ENCODE peak calls at places on chromosomes 13 and 19, in seven cellular contexts. One of them, this sample, is unnamed.

GRCh38 chr19:10420444-10421239 is at the start of gene PDE4A:
- DNase-seq in dorsolateral prefrontal cortex: no peak
- DNase-seq in esophagus squamous epithelium: no peak
- DNase-seq in RWPE1: no peak
- DNase-seq in mesothelial cell of epicardium: no peak
- DNase-seq in fibroblast of pulmonary artery: peak
- DNase-seq in heart right ventricle: no peak
- DNase-seq in this sample: peak

GRCh38 chr13:98324105-98324504 is 147.0 kb upstream of the RNF113B start:
- DNase-seq in dorsolateral prefrontal cortex: no peak
- DNase-seq in esophagus squamous epithelium: no peak
- DNase-seq in RWPE1: no peak
- DNase-seq in mesothelial cell of epicardium: no peak
- DNase-seq in fibroblast of pulmonary artery: no peak
- DNase-seq in heart right ventricle: no peak
- DNase-seq in this sample: no peak

GRCh38 chr19:19470579-19470978 is 44.8 kb downstream of the TSSK6 start:
- DNase-seq in dorsolateral prefrontal cortex: no peak
- DNase-seq in esophagus squamous epithelium: no peak
- DNase-seq in RWPE1: no peak
- DNase-seq in mesothelial cell of epicardium: no peak
- DNase-seq in fibroblast of pulmonary artery: no peak
- DNase-seq in heart right ventricle: no peak
- DNase-seq in this sample: no peak

GRCh38 chr19:37551123-37551993 is 43.2 kb downstream of the ZNF571 start:
- DNase-seq in dorsolateral prefrontal cortex: no peak
- DNase-seq in esophagus squamous epithelium: no peak
- DNase-seq in RWPE1: peak
- DNase-seq in mesothelial cell of epicardium: no peak
- DNase-seq in fibroblast of pulmonary artery: peak
- DNase-seq in heart right ventricle: peak
- DNase-seq in this sample: peak

GRCh38 chr13:88014527-88014926 is 343.4 kb downstream of the SLITRK5 start:
- DNase-seq in dorsolateral prefrontal cortex: no peak
- DNase-seq in esophagus squamous epithelium: no peak
- DNase-seq in RWPE1: no peak
- DNase-seq in mesothelial cell of epicardium: no peak
- DNase-seq in fibroblast of pulmonary artery: peak
- DNase-seq in heart right ventricle: no peak
- DNase-seq in this sample: no peak

GRCh38 chr13:79549355-79550106 is 68.6 kb downstream of the NDFIP2 start:
- DNase-seq in dorsolateral prefrontal cortex: no peak
- DNase-seq in esophagus squamous epithelium: no peak
- DNase-seq in RWPE1: no peak
- DNase-seq in mesothelial cell of epicardium: no peak
- DNase-seq in fibroblast of pulmonary artery: peak
- DNase-seq in heart right ventricle: no peak
- DNase-seq in this sample: no peak

GRCh38 chr19:48639483-48640375 is 2.5 kb upstream of the DBP start:
- DNase-seq in dorsolateral prefrontal cortex: no peak
- DNase-seq in esophagus squamous epithelium: no peak
- DNase-seq in RWPE1: no peak
- DNase-seq in mesothelial cell of epicardium: no peak
- DNase-seq in fibroblast of pulmonary artery: no peak
- DNase-seq in heart right ventricle: peak
- DNase-seq in this sample: no peak

GRCh38 chr13:70568571-70568970 is 460.3 kb upstream of the KLHL1 start:
- DNase-seq in dorsolateral prefrontal cortex: no peak
- DNase-seq in esophagus squamous epithelium: no peak
- DNase-seq in RWPE1: peak
- DNase-seq in mesothelial cell of epicardium: no peak
- DNase-seq in fibroblast of pulmonary artery: peak
- DNase-seq in heart right ventricle: no peak
- DNase-seq in this sample: no peak

GRCh38 chr13:79457948-79458347 is 23.0 kb upstream of the NDFIP2 start:
- DNase-seq in dorsolateral prefrontal cortex: no peak
- DNase-seq in esophagus squamous epithelium: no peak
- DNase-seq in RWPE1: peak
- DNase-seq in mesothelial cell of epicardium: no peak
- DNase-seq in fibroblast of pulmonary artery: peak
- DNase-seq in heart right ventricle: no peak
- DNase-seq in this sample: no peak

GRCh38 chr13:47908200-47908902 is 92.7 kb downstream of the SUCLA2 start:
- DNase-seq in dorsolateral prefrontal cortex: peak
- DNase-seq in esophagus squamous epithelium: no peak
- DNase-seq in RWPE1: peak
- DNase-seq in mesothelial cell of epicardium: no peak
- DNase-seq in fibroblast of pulmonary artery: peak
- DNase-seq in heart right ventricle: no peak
- DNase-seq in this sample: no peak

GRCh38 chr13:42039946-42040729 is 8.3 kb upstream of the DGKH start:
- DNase-seq in dorsolateral prefrontal cortex: peak
- DNase-seq in esophagus squamous epithelium: peak
- DNase-seq in RWPE1: peak
- DNase-seq in mesothelial cell of epicardium: peak
- DNase-seq in fibroblast of pulmonary artery: peak
- DNase-seq in heart right ventricle: peak
- DNase-seq in this sample: peak

GRCh38 chr13:51317262-51317661 is 22.2 kb upstream of the SERPINE3 start:
- DNase-seq in dorsolateral prefrontal cortex: no peak
- DNase-seq in esophagus squamous epithelium: no peak
- DNase-seq in RWPE1: no peak
- DNase-seq in mesothelial cell of epicardium: no peak
- DNase-seq in fibroblast of pulmonary artery: no peak
- DNase-seq in heart right ventricle: no peak
- DNase-seq in this sample: no peak

GRCh38 chr19:43713208-43713607 is 2.7 kb upstream of the IRGC start:
- DNase-seq in dorsolateral prefrontal cortex: no peak
- DNase-seq in esophagus squamous epithelium: no peak
- DNase-seq in RWPE1: no peak
- DNase-seq in mesothelial cell of epicardium: no peak
- DNase-seq in fibroblast of pulmonary artery: no peak
- DNase-seq in heart right ventricle: no peak
- DNase-seq in this sample: no peak

GRCh38 chr19:50255115-50255514 is 51.7 kb downstream of the MYH14 start:
- DNase-seq in dorsolateral prefrontal cortex: no peak
- DNase-seq in esophagus squamous epithelium: no peak
- DNase-seq in RWPE1: no peak
- DNase-seq in mesothelial cell of epicardium: no peak
- DNase-seq in fibroblast of pulmonary artery: no peak
- DNase-seq in heart right ventricle: no peak
- DNase-seq in this sample: no peak
- TF ChIP-seq CTCF in dorsolateral prefrontal cortex: no peak
- TF ChIP-seq CTCF in esophagus squamous epithelium: no peak
- TF ChIP-seq CTCF in RWPE1: no peak
- TF ChIP-seq CTCF in mesothelial cell of epicardium: peak
- TF ChIP-seq CTCF in fibroblast of pulmonary artery: no peak
- TF ChIP-seq CTCF in heart right ventricle: no peak
- TF ChIP-seq CTCF in this sample: no peak

GRCh38 chr13:84605927-84606326 is 723.7 kb upstream of the SLITRK1 start:
- DNase-seq in dorsolateral prefrontal cortex: no peak
- DNase-seq in esophagus squamous epithelium: no peak
- DNase-seq in RWPE1: no peak
- DNase-seq in mesothelial cell of epicardium: no peak
- DNase-seq in fibroblast of pulmonary artery: no peak
- DNase-seq in heart right ventricle: no peak
- DNase-seq in this sample: no peak
- TF ChIP-seq CTCF in dorsolateral prefrontal cortex: no peak
- TF ChIP-seq CTCF in esophagus squamous epithelium: no peak
- TF ChIP-seq CTCF in RWPE1: no peak
- TF ChIP-seq CTCF in mesothelial cell of epicardium: peak
- TF ChIP-seq CTCF in fibroblast of pulmonary artery: no peak
- TF ChIP-seq CTCF in heart right ventricle: no peak
- TF ChIP-seq CTCF in this sample: no peak

GRCh38 chr13:106657104-106657503 is 89.2 kb upstream of the ARGLU1 start:
- DNase-seq in dorsolateral prefrontal cortex: no peak
- DNase-seq in esophagus squamous epithelium: no peak
- DNase-seq in RWPE1: no peak
- DNase-seq in mesothelial cell of epicardium: no peak
- DNase-seq in fibroblast of pulmonary artery: no peak
- DNase-seq in heart right ventricle: no peak
- DNase-seq in this sample: no peak
- TF ChIP-seq CTCF in dorsolateral prefrontal cortex: no peak
- TF ChIP-seq CTCF in esophagus squamous epithelium: no peak
- TF ChIP-seq CTCF in RWPE1: no peak
- TF ChIP-seq CTCF in mesothelial cell of epicardium: no peak
- TF ChIP-seq CTCF in fibroblast of pulmonary artery: no peak
- TF ChIP-seq CTCF in heart right ventricle: no peak
- TF ChIP-seq CTCF in this sample: no peak

GRCh38 chr19:8251025-8251472 is 41.9 kb downstream of the CERS4 start:
- DNase-seq in dorsolateral prefrontal cortex: peak
- DNase-seq in esophagus squamous epithelium: no peak
- DNase-seq in RWPE1: no peak
- DNase-seq in mesothelial cell of epicardium: no peak
- DNase-seq in fibroblast of pulmonary artery: peak
- DNase-seq in heart right ventricle: peak
- DNase-seq in this sample: no peak
- TF ChIP-seq CTCF in dorsolateral prefrontal cortex: no peak
- TF ChIP-seq CTCF in esophagus squamous epithelium: no peak
- TF ChIP-seq CTCF in RWPE1: peak
- TF ChIP-seq CTCF in mesothelial cell of epicardium: no peak
- TF ChIP-seq CTCF in fibroblast of pulmonary artery: no peak
- TF ChIP-seq CTCF in heart right ventricle: no peak
- TF ChIP-seq CTCF in this sample: no peak

GRCh38 chr19:42335971-42336370 is 10.5 kb downstream of the MEGF8 start:
- DNase-seq in dorsolateral prefrontal cortex: no peak
- DNase-seq in esophagus squamous epithelium: no peak
- DNase-seq in RWPE1: no peak
- DNase-seq in mesothelial cell of epicardium: no peak
- DNase-seq in fibroblast of pulmonary artery: no peak
- DNase-seq in heart right ventricle: no peak
- DNase-seq in this sample: no peak

GRCh38 chr19:42333975-42334696 is 8.7 kb downstream of the MEGF8 start:
- DNase-seq in dorsolateral prefrontal cortex: no peak
- DNase-seq in esophagus squamous epithelium: no peak
- DNase-seq in RWPE1: no peak
- DNase-seq in mesothelial cell of epicardium: no peak
- DNase-seq in fibroblast of pulmonary artery: no peak
- DNase-seq in heart right ventricle: no peak
- DNase-seq in this sample: no peak

GRCh38 chr19:42334697-42335373 is 9.4 kb downstream of the MEGF8 start:
- DNase-seq in dorsolateral prefrontal cortex: no peak
- DNase-seq in esophagus squamous epithelium: no peak
- DNase-seq in RWPE1: no peak
- DNase-seq in mesothelial cell of epicardium: no peak
- DNase-seq in fibroblast of pulmonary artery: no peak
- DNase-seq in heart right ventricle: no peak
- DNase-seq in this sample: no peak

GRCh38 chr19:42333018-42333417 is 7.6 kb downstream of the MEGF8 start:
- DNase-seq in dorsolateral prefrontal cortex: no peak
- DNase-seq in esophagus squamous epithelium: no peak
- DNase-seq in RWPE1: no peak
- DNase-seq in mesothelial cell of epicardium: no peak
- DNase-seq in fibroblast of pulmonary artery: no peak
- DNase-seq in heart right ventricle: no peak
- DNase-seq in this sample: no peak

GRCh38 chr19:42335374-42335936 is 10.0 kb downstream of the MEGF8 start:
- DNase-seq in dorsolateral prefrontal cortex: no peak
- DNase-seq in esophagus squamous epithelium: no peak
- DNase-seq in RWPE1: no peak
- DNase-seq in mesothelial cell of epicardium: no peak
- DNase-seq in fibroblast of pulmonary artery: no peak
- DNase-seq in heart right ventricle: no peak
- DNase-seq in this sample: no peak
- TF ChIP-seq CTCF in dorsolateral prefrontal cortex: no peak
- TF ChIP-seq CTCF in esophagus squamous epithelium: no peak
- TF ChIP-seq CTCF in RWPE1: no peak
- TF ChIP-seq CTCF in mesothelial cell of epicardium: no peak
- TF ChIP-seq CTCF in fibroblast of pulmonary artery: no peak
- TF ChIP-seq CTCF in heart right ventricle: no peak
- TF ChIP-seq CTCF in this sample: no peak

GRCh38 chr13:28746289-28746612 is 27.5 kb upstream of the SLC46A3 start:
- DNase-seq in dorsolateral prefrontal cortex: no peak
- DNase-seq in esophagus squamous epithelium: no peak
- DNase-seq in RWPE1: no peak
- DNase-seq in mesothelial cell of epicardium: no peak
- DNase-seq in fibroblast of pulmonary artery: no peak
- DNase-seq in heart right ventricle: no peak
- DNase-seq in this sample: no peak

GRCh38 chr13:28743045-28743444 is 24.3 kb upstream of the SLC46A3 start:
- DNase-seq in dorsolateral prefrontal cortex: no peak
- DNase-seq in esophagus squamous epithelium: no peak
- DNase-seq in RWPE1: no peak
- DNase-seq in mesothelial cell of epicardium: no peak
- DNase-seq in fibroblast of pulmonary artery: no peak
- DNase-seq in heart right ventricle: no peak
- DNase-seq in this sample: no peak

GRCh38 chr13:28743499-28744083 is 24.8 kb upstream of the SLC46A3 start:
- DNase-seq in dorsolateral prefrontal cortex: no peak
- DNase-seq in esophagus squamous epithelium: no peak
- DNase-seq in RWPE1: no peak
- DNase-seq in mesothelial cell of epicardium: no peak
- DNase-seq in fibroblast of pulmonary artery: no peak
- DNase-seq in heart right ventricle: no peak
- DNase-seq in this sample: no peak

GRCh38 chr13:28744656-28745055 is 25.9 kb upstream of the SLC46A3 start:
- DNase-seq in dorsolateral prefrontal cortex: no peak
- DNase-seq in esophagus squamous epithelium: no peak
- DNase-seq in RWPE1: no peak
- DNase-seq in mesothelial cell of epicardium: no peak
- DNase-seq in fibroblast of pulmonary artery: no peak
- DNase-seq in heart right ventricle: no peak
- DNase-seq in this sample: no peak

DNA sequence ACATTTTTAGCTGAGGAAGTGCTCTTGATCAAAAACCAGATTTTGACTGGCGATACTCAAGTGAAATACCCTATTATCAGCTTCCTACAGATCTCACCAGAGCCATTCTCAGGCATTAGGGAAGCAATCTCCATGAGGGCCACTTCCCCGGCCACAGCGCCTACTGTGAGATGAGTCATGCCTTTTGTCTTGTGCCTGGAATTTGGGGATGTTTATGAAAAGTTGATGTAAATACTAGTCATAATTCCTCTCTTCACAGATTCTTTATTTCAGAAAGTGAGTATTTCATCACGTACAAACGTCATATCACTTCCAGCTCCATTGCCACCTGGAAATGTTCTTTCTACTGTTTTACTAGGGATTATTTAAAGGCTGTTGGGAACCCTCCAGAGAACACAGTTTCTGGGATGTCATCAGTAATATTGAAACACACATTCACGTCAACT is 25.3 kb upstream of the SLC46A3 start:
- DNase-seq in dorsolateral prefrontal cortex: no peak
- DNase-seq in esophagus squamous epithelium: no peak
- DNase-seq in RWPE1: no peak
- DNase-seq in mesothelial cell of epicardium: no peak
- DNase-seq in fibroblast of pulmonary artery: peak
- DNase-seq in heart right ventricle: peak
- DNase-seq in this sample: no peak
- TF ChIP-seq CTCF in dorsolateral prefrontal cortex: no peak
- TF ChIP-seq CTCF in esophagus squamous epithelium: no peak
- TF ChIP-seq CTCF in RWPE1: no peak
- TF ChIP-seq CTCF in mesothelial cell of epicardium: no peak
- TF ChIP-seq CTCF in fibroblast of pulmonary artery: no peak
- TF ChIP-seq CTCF in heart right ventricle: no peak
- TF ChIP-seq CTCF in this sample: no peak

DNA sequence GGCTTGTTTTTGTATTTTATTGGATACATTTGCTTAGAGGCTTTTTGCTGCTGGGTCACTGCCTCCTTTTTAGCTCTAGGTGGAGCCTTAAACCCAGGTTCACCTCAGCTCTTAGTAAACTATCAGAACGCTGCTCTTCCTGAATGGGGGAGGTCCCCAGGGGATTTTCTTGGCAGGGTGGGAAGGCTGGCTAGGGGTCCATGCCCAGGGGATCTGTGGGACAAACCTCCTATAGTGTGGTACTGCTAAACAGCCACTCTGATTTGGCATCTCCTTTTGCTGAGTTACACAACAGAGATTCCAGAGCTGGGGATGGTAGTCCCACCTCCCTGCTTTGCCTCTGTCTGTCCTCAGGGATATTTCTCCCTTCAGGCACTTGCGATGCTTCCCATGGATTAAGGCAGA is 204.9 kb downstream of the ZIC5 start:
- DNase-seq in dorsolateral prefrontal cortex: no peak
- DNase-seq in esophagus squamous epithelium: no peak
- DNase-seq in RWPE1: no peak
- DNase-seq in mesothelial cell of epicardium: no peak
- DNase-seq in fibroblast of pulmonary artery: no peak
- DNase-seq in heart right ventricle: no peak
- DNase-seq in this sample: no peak
- TF ChIP-seq CTCF in dorsolateral prefrontal cortex: no peak
- TF ChIP-seq CTCF in esophagus squamous epithelium: no peak
- TF ChIP-seq CTCF in RWPE1: no peak
- TF ChIP-seq CTCF in mesothelial cell of epicardium: no peak
- TF ChIP-seq CTCF in fibroblast of pulmonary artery: no peak
- TF ChIP-seq CTCF in heart right ventricle: no peak
- TF ChIP-seq CTCF in this sample: no peak